ENCODE peak calls at places on chromosome 15, in six cellular contexts. F, Y, D, V, S and C are unnamed samples.

GRCh38 chr15:92164327-92165000 is 229.2 kb upstream of the ST8SIA2 start:
- DNase-seq in D (no peak), S (no peak), V (peak; percentile 19), Y (peak; percentile 58), F (peak; percentile 32), C (no peak)

GRCh38 chr15:77659350-77660321 is 26.9 kb upstream of the LINGO1 start:
- DNase-seq in D (peak; percentile 59), V (no peak), Y (peak; percentile 59), S (no peak), F (peak; percentile 84), C (no peak)

GRCh38 chr15:72315706-72316370 is 4.1 kb downstream of the CELF6 start:
- DNase-seq in D (no peak), Y (no peak), F (no peak), S (no peak), V (no peak), C (no peak)

GRCh38 chr15:62912282-62912681 is 130.3 kb upstream of the TPM1 start:
- DNase-seq in F (no peak), S (no peak), V (no peak), Y (no peak), D (no peak), C (no peak)

GRCh38 chr15:36609793-36610192 is 30.4 kb downstream of the CDIN1 start:
- DNase-seq in S (no peak), V (no peak), D (no peak), Y (no peak), F (no peak), C (no peak)

GRCh38 chr15:73333001-73333400 is 35.8 kb downstream of the HCN4 start:
- DNase-seq in S (no peak), F (no peak), Y (no peak), D (no peak), V (no peak), C (no peak)

GRCh38 chr15:74901612-74902063 is 5.0 kb downstream of the FAM219B start:
- DNase-seq in Y (peak; percentile 62), V (no peak), F (peak; percentile 84), D (peak; percentile 57), S (peak; percentile 64), C (peak; percentile 70)

GRCh38 chr15:87887177-87887576 is 369.4 kb downstream of the NTRK3 start:
- DNase-seq in D (no peak), F (no peak), Y (no peak), V (no peak), S (no peak), C (no peak)

GRCh38 chr15:78808550-78808949 is 2.7 kb downstream of the ADAMTS7 start:
- DNase-seq in Y (peak; percentile 36), F (peak; percentile 45), S (peak; percentile 41), V (no peak), D (no peak), C (no peak)

GRCh38 chr15:62846131-62846804 is 196.3 kb upstream of the TPM1 start:
- DNase-seq in Y (no peak), S (no peak), F (no peak), V (no peak), D (no peak), C (no peak)

GRCh38 chr15:89075121-89075640 is 13.1 kb upstream of the ABHD2 start:
- DNase-seq in D (no peak), F (no peak), S (no peak), Y (no peak), V (no peak), C (no peak)

GRCh38 chr15:100050877-100051786 is 290.6 kb downstream of the ADAMTS17 start:
- DNase-seq in D (no peak), F (no peak), S (no peak), Y (no peak), V (no peak), C (no peak)

GRCh38 chr15:71151061-71151460 is 35.8 kb downstream of the THSD4 start:
- DNase-seq in D (no peak), F (peak; percentile 37), Y (peak; percentile 71), S (no peak), V (peak; percentile 12), C (no peak)

GRCh38 chr15:92914103-92914499 is 14.0 kb downstream of the CHD2 start:
- DNase-seq in V (no peak), F (no peak), Y (no peak), D (no peak), S (no peak), C (no peak)

GRCh38 chr15:39270976-39271375 is 309.9 kb upstream of the THBS1 start:
- DNase-seq in S (no peak), D (no peak), Y (peak; percentile 98), V (peak; percentile 97), F (peak; percentile 91), C (no peak)

GRCh38 chr15:62153228-62153627 is 11.9 kb downstream of the C2CD4B start:
- DNase-seq in F (no peak), S (peak; percentile 65), Y (no peak), V (no peak), D (no peak), C (no peak)

GRCh38 chr15:67520976-67521769 is at the start of gene C15orf61:
- DNase-seq in S (peak; percentile 85), D (peak; percentile 91), V (no peak), F (peak; percentile 99), Y (peak; percentile 79), C (peak; percentile 84)

GRCh38 chr15:99932676-99933402 is 199.6 kb upstream of the LYSMD4 start:
- DNase-seq in V (no peak), S (no peak), Y (no peak), F (no peak), D (no peak), C (no peak)

GRCh38 chr15:60081976-60082375 is 77.9 kb downstream of the FOXB1 start:
- DNase-seq in Y (no peak), D (no peak), V (no peak), S (no peak), F (no peak), C (no peak)

GRCh38 chr15:96851613-96852012 is 521.1 kb downstream of the NR2F2 start:
- DNase-seq in F (no peak), V (no peak), S (no peak), D (no peak), Y (peak; percentile 81), C (no peak)

GRCh38 chr15:40956543-40956982 is 3.3 kb downstream of the CHAC1 start:
- DNase-seq in D (no peak), S (no peak), Y (no peak), F (no peak), V (no peak), C (no peak)

GRCh38 chr15:36126194-36126593 is 453.2 kb upstream of the CDIN1 start:
- DNase-seq in F (no peak), V (no peak), D (no peak), S (no peak), Y (no peak), C (no peak)

GRCh38 chr15:82135645-82136044 is 89.8 kb upstream of the MEX3B start:
- DNase-seq in V (no peak), Y (peak; percentile 49), D (no peak), F (no peak), S (no peak), C (no peak)

GRCh38 chr15:67782592-67782991 is 42.7 kb upstream of the SKOR1 start:
- DNase-seq in F (no peak), D (no peak), Y (no peak), S (no peak), V (no peak), C (no peak)

GRCh38 chr15:89416339-89417183 is 79.8 kb downstream of the RHCG start:
- DNase-seq in S (peak; percentile 79), Y (peak; percentile 77), V (no peak), D (peak; percentile 67), F (peak; percentile 86), C (peak; percentile 42)

GRCh38 chr15:97678677-97679076 is 281.8 kb upstream of the ARRDC4 start:
- DNase-seq in F (no peak), D (no peak), S (no peak), V (no peak), Y (no peak), C (no peak)